ENCODE peak calls at places on chromosomes 4 and X, in six cellular contexts. One of them, this sample, is unnamed.

GRCh38 chrX:15382809-15383208 is 1.4 kb downstream of the VEGFD start:
- DNase-seq in A549: no peak
- DNase-seq in activated naive CD4-positive, alpha-beta T cell: no peak
- DNase-seq in pons: no peak
- DNase-seq in MCF 10A: no peak
- DNase-seq in M059J: no peak
- DNase-seq in this sample: no peak

GRCh38 chrX:14916017-14916674 is 42.9 kb downstream of the MOSPD2 start:
- DNase-seq in A549: no peak
- DNase-seq in activated naive CD4-positive, alpha-beta T cell: no peak
- DNase-seq in pons: no peak
- DNase-seq in MCF 10A: no peak
- DNase-seq in M059J: peak; percentile 90
- DNase-seq in this sample: peak; percentile 75

GRCh38 chr4:76535603-76536380 is 100.8 kb downstream of the SHROOM3 start:
- DNase-seq in A549: no peak
- DNase-seq in activated naive CD4-positive, alpha-beta T cell: no peak
- DNase-seq in pons: no peak
- DNase-seq in MCF 10A: peak; percentile 18
- DNase-seq in M059J: peak; percentile 91
- DNase-seq in this sample: peak; percentile 69

GRCh38 chr4:25500626-25501318 is 123.7 kb downstream of the ANAPC4 start:
- DNase-seq in A549: no peak
- DNase-seq in activated naive CD4-positive, alpha-beta T cell: no peak
- DNase-seq in pons: peak; percentile 3
- DNase-seq in MCF 10A: no peak
- DNase-seq in M059J: no peak
- DNase-seq in this sample: no peak

GRCh38 chrX:154986826-154987575 is 35.5 kb downstream of the F8 start:
- DNase-seq in A549: peak; percentile 33
- DNase-seq in activated naive CD4-positive, alpha-beta T cell: no peak
- DNase-seq in pons: peak; percentile 26
- DNase-seq in MCF 10A: no peak
- DNase-seq in M059J: peak; percentile 23
- DNase-seq in this sample: no peak

GRCh38 chr4:1752284-1753041 is 31.1 kb downstream of the TACC3 start:
- DNase-seq in A549: no peak
- DNase-seq in activated naive CD4-positive, alpha-beta T cell: no peak
- DNase-seq in pons: no peak
- DNase-seq in MCF 10A: peak; percentile 70
- DNase-seq in M059J: no peak
- DNase-seq in this sample: no peak

GRCh38 chr4:13544556-13545393 is 467 bp upstream of the NKX3-2 start:
- DNase-seq in A549: peak; percentile 73
- DNase-seq in activated naive CD4-positive, alpha-beta T cell: no peak
- DNase-seq in pons: peak; percentile 20
- DNase-seq in MCF 10A: peak; percentile 78
- DNase-seq in M059J: peak; percentile 86
- DNase-seq in this sample: peak; percentile 69

GRCh38 chr4:122602277-122603142 is 18.4 kb downstream of the IL21 start:
- DNase-seq in A549: peak; percentile 52
- DNase-seq in activated naive CD4-positive, alpha-beta T cell: no peak
- DNase-seq in pons: peak; percentile 80
- DNase-seq in MCF 10A: peak; percentile 59
- DNase-seq in M059J: peak; percentile 56
- DNase-seq in this sample: peak; percentile 50

GRCh38 chrX:21408324-21408723 is 34.1 kb downstream of the CNKSR2 start:
- DNase-seq in A549: no peak
- DNase-seq in activated naive CD4-positive, alpha-beta T cell: no peak
- DNase-seq in pons: no peak
- DNase-seq in MCF 10A: no peak
- DNase-seq in M059J: no peak
- DNase-seq in this sample: no peak

GRCh38 chr4:19539192-19539591 is 712.5 kb upstream of the SLIT2 start:
- DNase-seq in A549: no peak
- DNase-seq in activated naive CD4-positive, alpha-beta T cell: no peak
- DNase-seq in pons: no peak
- DNase-seq in MCF 10A: no peak
- DNase-seq in M059J: no peak
- DNase-seq in this sample: no peak

GRCh38 chr4:100828986-100829685 is 311.3 kb upstream of the EMCN start:
- DNase-seq in A549: peak; percentile 12
- DNase-seq in activated naive CD4-positive, alpha-beta T cell: no peak
- DNase-seq in pons: no peak
- DNase-seq in MCF 10A: peak; percentile 51
- DNase-seq in M059J: peak; percentile 53
- DNase-seq in this sample: no peak

GRCh38 chrX:22686138-22686541 is 313.6 kb upstream of the DDX53 start:
- DNase-seq in A549: no peak
- DNase-seq in activated naive CD4-positive, alpha-beta T cell: no peak
- DNase-seq in pons: peak; percentile 2
- DNase-seq in MCF 10A: peak; percentile 63
- DNase-seq in M059J: peak; percentile 34
- DNase-seq in this sample: peak; percentile 38

GRCh38 chr4:38131371-38132139 is 171.4 kb downstream of the PTTG2 start:
- DNase-seq in A549: no peak
- DNase-seq in activated naive CD4-positive, alpha-beta T cell: peak; percentile 32
- DNase-seq in pons: no peak
- DNase-seq in MCF 10A: no peak
- DNase-seq in M059J: peak; percentile 83
- DNase-seq in this sample: peak; percentile 38

GRCh38 chr4:40196724-40197281 is at the start of gene RHOH:
- DNase-seq in A549: no peak
- DNase-seq in activated naive CD4-positive, alpha-beta T cell: peak; percentile 26
- DNase-seq in pons: no peak
- DNase-seq in MCF 10A: no peak
- DNase-seq in M059J: no peak
- DNase-seq in this sample: no peak

GRCh38 chr4:123785515-123785914 is 388.9 kb downstream of the SPRY1 start:
- DNase-seq in A549: no peak
- DNase-seq in activated naive CD4-positive, alpha-beta T cell: no peak
- DNase-seq in pons: peak; percentile 24
- DNase-seq in MCF 10A: peak; percentile 83
- DNase-seq in M059J: peak; percentile 47
- DNase-seq in this sample: no peak

GRCh38 chr4:85555210-85555609 is 80.3 kb downstream of the ARHGAP24 start:
- DNase-seq in A549: no peak
- DNase-seq in activated naive CD4-positive, alpha-beta T cell: no peak
- DNase-seq in pons: no peak
- DNase-seq in MCF 10A: peak; percentile 14
- DNase-seq in M059J: no peak
- DNase-seq in this sample: no peak

GRCh38 chr4:3344596-3344995 is 51.8 kb downstream of the RGS12 start:
- DNase-seq in A549: no peak
- DNase-seq in activated naive CD4-positive, alpha-beta T cell: no peak
- DNase-seq in pons: no peak
- DNase-seq in MCF 10A: no peak
- DNase-seq in M059J: no peak
- DNase-seq in this sample: no peak

GRCh38 chr4:119209077-119209476 is 3.4 kb upstream of the USP53 start:
- DNase-seq in A549: peak; percentile 81
- DNase-seq in activated naive CD4-positive, alpha-beta T cell: no peak
- DNase-seq in pons: no peak
- DNase-seq in MCF 10A: peak; percentile 94
- DNase-seq in M059J: peak; percentile 93
- DNase-seq in this sample: peak; percentile 98

GRCh38 chr4:3527101-3527913 is 4.9 kb downstream of the LRPAP1 start:
- DNase-seq in A549: no peak
- DNase-seq in activated naive CD4-positive, alpha-beta T cell: no peak
- DNase-seq in pons: no peak
- DNase-seq in MCF 10A: no peak
- DNase-seq in M059J: no peak
- DNase-seq in this sample: no peak

GRCh38 chr4:118348886-118349285 is 3.9 kb downstream of the PRSS12 start:
- DNase-seq in A549: no peak
- DNase-seq in activated naive CD4-positive, alpha-beta T cell: no peak
- DNase-seq in pons: no peak
- DNase-seq in MCF 10A: peak; percentile 31
- DNase-seq in M059J: no peak
- DNase-seq in this sample: no peak

GRCh38 chr4:164731827-164732474 is 22.0 kb upstream of the SMIM31 start:
- DNase-seq in A549: peak; percentile 31
- DNase-seq in activated naive CD4-positive, alpha-beta T cell: peak; percentile 1
- DNase-seq in pons: peak; percentile 62
- DNase-seq in MCF 10A: peak; percentile 71
- DNase-seq in M059J: peak; percentile 26
- DNase-seq in this sample: peak; percentile 51

GRCh38 chr4:79747252-79747651 is 325.8 kb downstream of the ANTXR2 start:
- DNase-seq in A549: no peak
- DNase-seq in activated naive CD4-positive, alpha-beta T cell: no peak
- DNase-seq in pons: no peak
- DNase-seq in MCF 10A: no peak
- DNase-seq in M059J: no peak
- DNase-seq in this sample: no peak

GRCh38 chrX:85365370-85365995 is 14.0 kb downstream of the POF1B start:
- DNase-seq in A549: no peak
- DNase-seq in activated naive CD4-positive, alpha-beta T cell: no peak
- DNase-seq in pons: no peak
- DNase-seq in MCF 10A: no peak
- DNase-seq in M059J: no peak
- DNase-seq in this sample: no peak

GRCh38 chr4:119206178-119206577 is 6.3 kb upstream of the USP53 start:
- DNase-seq in A549: no peak
- DNase-seq in activated naive CD4-positive, alpha-beta T cell: no peak
- DNase-seq in pons: no peak
- DNase-seq in MCF 10A: no peak
- DNase-seq in M059J: no peak
- DNase-seq in this sample: no peak

GRCh38 chrX:71998836-71999509 is 88.3 kb downstream of the NHSL2 start:
- DNase-seq in A549: peak; percentile 28
- DNase-seq in activated naive CD4-positive, alpha-beta T cell: no peak
- DNase-seq in pons: peak; percentile 30
- DNase-seq in MCF 10A: peak; percentile 55
- DNase-seq in M059J: peak; percentile 46
- DNase-seq in this sample: peak; percentile 4

GRCh38 chrX:36898301-36898700 is 109.9 kb upstream of the FAM47C start:
- DNase-seq in A549: peak; percentile 10
- DNase-seq in activated naive CD4-positive, alpha-beta T cell: no peak
- DNase-seq in pons: peak; percentile 1
- DNase-seq in MCF 10A: peak; percentile 28
- DNase-seq in M059J: no peak
- DNase-seq in this sample: peak; percentile 4

GRCh38 chr4:120699354-120699753 is 223.2 kb downstream of the PRDM5 start:
- DNase-seq in A549: no peak
- DNase-seq in activated naive CD4-positive, alpha-beta T cell: no peak
- DNase-seq in pons: no peak
- DNase-seq in MCF 10A: no peak
- DNase-seq in M059J: no peak
- DNase-seq in this sample: no peak

GRCh38 chr4:139282375-139283075 is 2.5 kb upstream of the MGARP start:
- DNase-seq in A549: no peak
- DNase-seq in activated naive CD4-positive, alpha-beta T cell: no peak
- DNase-seq in pons: no peak
- DNase-seq in MCF 10A: no peak
- DNase-seq in M059J: no peak
- DNase-seq in this sample: no peak

GRCh38 chr4:153509724-153510123 is 43.6 kb downstream of the TMEM131L start:
- DNase-seq in A549: no peak
- DNase-seq in activated naive CD4-positive, alpha-beta T cell: no peak
- DNase-seq in pons: no peak
- DNase-seq in MCF 10A: no peak
- DNase-seq in M059J: no peak
- DNase-seq in this sample: no peak

GRCh38 chr4:127965803-127966175 is 583 bp downstream of the ABHD18 start:
- DNase-seq in A549: peak; percentile 42
- DNase-seq in activated naive CD4-positive, alpha-beta T cell: peak; percentile 39
- DNase-seq in pons: peak; percentile 35
- DNase-seq in MCF 10A: peak; percentile 43
- DNase-seq in M059J: peak; percentile 27
- DNase-seq in this sample: peak; percentile 21

GRCh38 chrX:72121381-72121780 is 10.3 kb downstream of the RTL5 start:
- DNase-seq in A549: no peak
- DNase-seq in activated naive CD4-positive, alpha-beta T cell: no peak
- DNase-seq in pons: peak; percentile 48
- DNase-seq in MCF 10A: peak; percentile 74
- DNase-seq in M059J: peak; percentile 88
- DNase-seq in this sample: peak; percentile 70

GRCh38 chrX:31318866-31319265 is 247.0 kb upstream of the FTHL17 start:
- DNase-seq in A549: no peak
- DNase-seq in activated naive CD4-positive, alpha-beta T cell: no peak
- DNase-seq in pons: no peak
- DNase-seq in MCF 10A: no peak
- DNase-seq in M059J: no peak
- DNase-seq in this sample: no peak

GRCh38 chrX:53184836-53185235 is 40.2 kb downstream of the KDM5C start:
- DNase-seq in A549: no peak
- DNase-seq in activated naive CD4-positive, alpha-beta T cell: no peak
- DNase-seq in pons: no peak
- DNase-seq in MCF 10A: no peak
- DNase-seq in M059J: peak; percentile 47
- DNase-seq in this sample: peak; percentile 10

GRCh38 chr4:19657856-19658255 is 593.8 kb upstream of the SLIT2 start:
- DNase-seq in A549: no peak
- DNase-seq in activated naive CD4-positive, alpha-beta T cell: no peak
- DNase-seq in pons: no peak
- DNase-seq in MCF 10A: no peak
- DNase-seq in M059J: no peak
- DNase-seq in this sample: no peak

GRCh38 chrX:20066968-20067708 is 49.6 kb downstream of the MAP7D2 start:
- DNase-seq in A549: peak; percentile 71
- DNase-seq in activated naive CD4-positive, alpha-beta T cell: no peak
- DNase-seq in pons: peak; percentile 37
- DNase-seq in MCF 10A: peak; percentile 72
- DNase-seq in M059J: peak; percentile 68
- DNase-seq in this sample: peak; percentile 71

GRCh38 chr4:78784255-78784654 is 8.1 kb downstream of the BMP2K start:
- DNase-seq in A549: no peak
- DNase-seq in activated naive CD4-positive, alpha-beta T cell: no peak
- DNase-seq in pons: peak; percentile 50
- DNase-seq in MCF 10A: no peak
- DNase-seq in M059J: peak; percentile 77
- DNase-seq in this sample: peak; percentile 4

This sample was measured in A172.